ENCODE peak calls at places on chromosomes 5 and 9, in six cellular contexts. One of them, this sample, is unnamed.

GRCh38 chr9:125261501-125262216 is at the start of gene GAPVD1:
- DNase-seq in A549: peak
- DNase-seq in NB4: peak
- DNase-seq in GM12878: peak
- DNase-seq in K562: peak
- DNase-seq in HepG2: peak
- DNase-seq in this sample: peak

GRCh38 chr5:6544561-6544935 is 88.3 kb downstream of the NSUN2 start:
- DNase-seq in A549: no peak
- DNase-seq in NB4: no peak
- DNase-seq in GM12878: no peak
- DNase-seq in K562: no peak
- DNase-seq in HepG2: no peak
- DNase-seq in this sample: no peak

GRCh38 chr5:88438006-88438405 is 169.4 kb upstream of the TMEM161B start:
- DNase-seq in A549: peak
- DNase-seq in NB4: no peak
- DNase-seq in GM12878: no peak
- DNase-seq in K562: no peak
- DNase-seq in HepG2: no peak
- DNase-seq in this sample: no peak

GRCh38 chr9:73807956-73808355 is 656.3 kb downstream of the ANXA1 start:
- DNase-seq in A549: no peak
- DNase-seq in NB4: no peak
- DNase-seq in GM12878: no peak
- DNase-seq in K562: no peak
- DNase-seq in HepG2: no peak
- DNase-seq in this sample: no peak

GRCh38 chr5:159642379-159642778 is 273.9 kb upstream of the ADRA1B start:
- DNase-seq in A549: no peak
- DNase-seq in NB4: no peak
- DNase-seq in GM12878: no peak
- DNase-seq in K562: no peak
- DNase-seq in HepG2: no peak
- DNase-seq in this sample: no peak

GRCh38 chr5:166433679-166434078 is 1857.8 kb upstream of the WWC1 start:
- DNase-seq in A549: no peak
- DNase-seq in NB4: peak
- DNase-seq in GM12878: no peak
- DNase-seq in K562: no peak
- DNase-seq in HepG2: no peak
- DNase-seq in this sample: no peak

GRCh38 chr5:7927466-7928375 is 58.8 kb downstream of the MTRR start:
- DNase-seq in A549: peak
- DNase-seq in NB4: peak
- DNase-seq in GM12878: no peak
- DNase-seq in K562: peak
- DNase-seq in HepG2: peak
- DNase-seq in this sample: peak

GRCh38 chr9:35712762-35713400 is 19.1 kb downstream of the TLN1 start:
- DNase-seq in A549: no peak
- DNase-seq in NB4: no peak
- DNase-seq in GM12878: no peak
- DNase-seq in K562: no peak
- DNase-seq in HepG2: no peak
- DNase-seq in this sample: no peak

GRCh38 chr9:93295456-93296076 is 111.6 kb downstream of the WNK2 start:
- DNase-seq in A549: no peak
- DNase-seq in NB4: peak
- DNase-seq in GM12878: no peak
- DNase-seq in K562: no peak
- DNase-seq in HepG2: no peak
- DNase-seq in this sample: no peak

GRCh38 chr5:140295414-140295813 is 7.5 kb downstream of the PFDN1 start:
- DNase-seq in A549: peak
- DNase-seq in NB4: peak
- DNase-seq in GM12878: no peak
- DNase-seq in K562: peak
- DNase-seq in HepG2: peak
- DNase-seq in this sample: peak

GRCh38 chr9:99497641-99498040 is 275.6 kb downstream of the SEC61B start:
- DNase-seq in A549: no peak
- DNase-seq in NB4: no peak
- DNase-seq in GM12878: no peak
- DNase-seq in K562: no peak
- DNase-seq in HepG2: no peak
- DNase-seq in this sample: no peak

GRCh38 chr5:18329346-18329745 is 695.1 kb downstream of the TAF11L14 start:
- DNase-seq in A549: peak
- DNase-seq in NB4: no peak
- DNase-seq in GM12878: no peak
- DNase-seq in K562: no peak
- DNase-seq in HepG2: no peak
- DNase-seq in this sample: no peak

GRCh38 chr5:12745537-12745936 is 841.3 kb upstream of the CTNND2 start:
- DNase-seq in A549: no peak
- DNase-seq in NB4: no peak
- DNase-seq in GM12878: no peak
- DNase-seq in K562: no peak
- DNase-seq in HepG2: no peak
- DNase-seq in this sample: no peak

GRCh38 chr5:135565691-135566421 is 12.9 kb downstream of the CXCL14 start:
- DNase-seq in A549: peak
- DNase-seq in NB4: peak
- DNase-seq in GM12878: no peak
- DNase-seq in K562: peak
- DNase-seq in HepG2: peak
- DNase-seq in this sample: peak

GRCh38 chr9:135961811-135962695 is 880 bp upstream of the UBAC1 start:
- DNase-seq in A549: no peak
- DNase-seq in NB4: peak
- DNase-seq in GM12878: no peak
- DNase-seq in K562: peak
- DNase-seq in HepG2: no peak
- DNase-seq in this sample: no peak

GRCh38 chr5:57175586-57175985 is 1.7 kb downstream of the GPBP1 start:
- DNase-seq in A549: no peak
- DNase-seq in NB4: peak
- DNase-seq in GM12878: no peak
- DNase-seq in K562: peak
- DNase-seq in HepG2: no peak
- DNase-seq in this sample: peak

GRCh38 chr5:132436936-132437335 is 53.6 kb downstream of the IRF1 start:
- DNase-seq in A549: no peak
- DNase-seq in NB4: no peak
- DNase-seq in GM12878: no peak
- DNase-seq in K562: no peak
- DNase-seq in HepG2: no peak
- DNase-seq in this sample: no peak

GRCh38 chr5:158431369-158432029 is 572.6 kb upstream of the CLINT1 start:
- DNase-seq in A549: no peak
- DNase-seq in NB4: peak
- DNase-seq in GM12878: no peak
- DNase-seq in K562: no peak
- DNase-seq in HepG2: no peak
- DNase-seq in this sample: no peak

GRCh38 chr9:122329592-122329991 is 41.2 kb upstream of the PTGS1 start:
- DNase-seq in A549: no peak
- DNase-seq in NB4: no peak
- DNase-seq in GM12878: no peak
- DNase-seq in K562: no peak
- DNase-seq in HepG2: no peak
- DNase-seq in this sample: peak

GRCh38 chr5:177405805-177406204 is 3.6 kb downstream of the F12 start:
- DNase-seq in A549: no peak
- DNase-seq in NB4: peak
- DNase-seq in GM12878: no peak
- DNase-seq in K562: no peak
- DNase-seq in HepG2: no peak
- DNase-seq in this sample: no peak

GRCh38 chr5:54738118-54738972 is 220.8 kb downstream of the SNX18 start:
- DNase-seq in A549: no peak
- DNase-seq in NB4: no peak
- DNase-seq in GM12878: no peak
- DNase-seq in K562: peak
- DNase-seq in HepG2: no peak
- DNase-seq in this sample: peak

GRCh38 chr9:86575825-86576488 is 221.7 kb upstream of the TUT7 start:
- DNase-seq in A549: no peak
- DNase-seq in NB4: peak
- DNase-seq in GM12878: no peak
- DNase-seq in K562: no peak
- DNase-seq in HepG2: no peak
- DNase-seq in this sample: no peak

GRCh38 chr9:25990376-25990775 is 312.1 kb upstream of the TUSC1 start:
- DNase-seq in A549: no peak
- DNase-seq in NB4: peak
- DNase-seq in GM12878: no peak
- DNase-seq in K562: no peak
- DNase-seq in HepG2: no peak
- DNase-seq in this sample: no peak

GRCh38 chr5:133371371-133372155 is 240.8 kb downstream of the FSTL4 start:
- DNase-seq in A549: peak
- DNase-seq in NB4: no peak
- DNase-seq in GM12878: no peak
- DNase-seq in K562: no peak
- DNase-seq in HepG2: no peak
- DNase-seq in this sample: no peak

GRCh38 chr5:33299621-33300208 is 141.1 kb upstream of the TARS1 start:
- DNase-seq in A549: peak
- DNase-seq in NB4: peak
- DNase-seq in GM12878: peak
- DNase-seq in K562: no peak
- DNase-seq in HepG2: no peak
- DNase-seq in this sample: peak

DNA sequence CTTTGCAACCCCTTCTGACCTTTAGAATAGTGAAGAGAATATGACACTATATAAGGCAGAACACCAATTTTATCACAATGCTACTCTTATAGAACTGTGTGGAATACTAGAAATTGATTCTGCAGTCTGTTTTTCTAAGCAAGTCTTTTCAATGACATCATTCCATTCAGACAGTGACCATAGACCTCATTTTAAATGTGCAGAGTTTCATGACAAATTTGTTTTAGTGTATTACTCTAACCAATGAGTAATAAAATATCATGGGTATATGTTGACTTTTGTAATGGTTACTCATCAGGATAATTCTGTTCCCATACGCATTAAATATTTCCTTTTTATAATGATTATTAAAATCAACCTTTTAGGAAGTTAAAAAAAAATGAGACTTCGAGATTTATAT is 219.9 kb downstream of the COX7C start:
- DNase-seq in A549: no peak
- DNase-seq in NB4: no peak
- DNase-seq in GM12878: no peak
- DNase-seq in K562: no peak
- DNase-seq in HepG2: no peak
- DNase-seq in this sample: no peak
- TF ChIP-seq MYC in A549: no peak
- TF ChIP-seq MYC in NB4: no peak
- TF ChIP-seq MYC in GM12878: no peak
- TF ChIP-seq MYC in K562: no peak
- TF ChIP-seq MYC in HepG2: no peak
- TF ChIP-seq MYC in this sample: no peak

GRCh38 chr5:14577964-14578363 is 3.6 kb upstream of the OTULINL start:
- DNase-seq in A549: peak
- DNase-seq in NB4: no peak
- DNase-seq in GM12878: no peak
- DNase-seq in K562: peak
- DNase-seq in HepG2: no peak
- DNase-seq in this sample: no peak
- TF ChIP-seq MYC in A549: no peak
- TF ChIP-seq MYC in NB4: no peak
- TF ChIP-seq MYC in GM12878: no peak
- TF ChIP-seq MYC in K562: no peak
- TF ChIP-seq MYC in HepG2: no peak
- TF ChIP-seq MYC in this sample: no peak

GRCh38 chr9:27408523-27408922 is 111.6 kb upstream of the EQTN start:
- DNase-seq in A549: peak
- DNase-seq in NB4: no peak
- DNase-seq in GM12878: no peak
- DNase-seq in K562: no peak
- DNase-seq in HepG2: no peak
- DNase-seq in this sample: no peak

GRCh38 chr9:27412963-27413362 is 111.1 kb upstream of the IFNK start:
- DNase-seq in A549: no peak
- DNase-seq in NB4: no peak
- DNase-seq in GM12878: no peak
- DNase-seq in K562: no peak
- DNase-seq in HepG2: no peak
- DNase-seq in this sample: no peak

GRCh38 chr9:27412081-27412480 is 112.0 kb upstream of the IFNK start:
- DNase-seq in A549: no peak
- DNase-seq in NB4: no peak
- DNase-seq in GM12878: no peak
- DNase-seq in K562: no peak
- DNase-seq in HepG2: no peak
- DNase-seq in this sample: no peak

GRCh38 chr9:27407966-27408365 is 111.0 kb upstream of the EQTN start:
- DNase-seq in A549: peak
- DNase-seq in NB4: no peak
- DNase-seq in GM12878: no peak
- DNase-seq in K562: no peak
- DNase-seq in HepG2: no peak
- DNase-seq in this sample: peak

DNA sequence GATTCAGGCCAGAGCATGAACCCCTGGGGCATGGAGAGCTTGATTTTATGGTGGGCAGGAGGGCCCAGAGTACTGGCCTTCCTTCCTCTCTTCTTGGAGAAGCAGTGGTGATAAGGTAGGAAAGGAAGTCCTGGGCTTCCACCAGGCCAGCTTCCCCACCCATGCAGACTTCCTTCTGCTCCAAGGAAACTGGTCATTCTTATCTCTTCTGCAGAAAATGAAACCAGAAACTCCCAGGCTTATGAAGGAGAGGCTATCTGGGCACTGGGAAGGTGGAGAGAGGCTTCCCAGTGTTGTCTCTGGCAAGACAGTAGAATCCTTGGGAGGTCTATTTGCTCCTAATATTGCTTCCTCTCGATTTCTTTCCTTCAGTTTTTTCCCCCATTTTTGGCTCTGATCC is 110.5 kb upstream of the EQTN start:
- DNase-seq in A549: no peak
- DNase-seq in NB4: no peak
- DNase-seq in GM12878: no peak
- DNase-seq in K562: no peak
- DNase-seq in HepG2: no peak
- DNase-seq in this sample: no peak
- TF ChIP-seq MYC in A549: no peak
- TF ChIP-seq MYC in NB4: no peak
- TF ChIP-seq MYC in GM12878: no peak
- TF ChIP-seq MYC in K562: no peak
- TF ChIP-seq MYC in HepG2: no peak
- TF ChIP-seq MYC in this sample: no peak

DNA sequence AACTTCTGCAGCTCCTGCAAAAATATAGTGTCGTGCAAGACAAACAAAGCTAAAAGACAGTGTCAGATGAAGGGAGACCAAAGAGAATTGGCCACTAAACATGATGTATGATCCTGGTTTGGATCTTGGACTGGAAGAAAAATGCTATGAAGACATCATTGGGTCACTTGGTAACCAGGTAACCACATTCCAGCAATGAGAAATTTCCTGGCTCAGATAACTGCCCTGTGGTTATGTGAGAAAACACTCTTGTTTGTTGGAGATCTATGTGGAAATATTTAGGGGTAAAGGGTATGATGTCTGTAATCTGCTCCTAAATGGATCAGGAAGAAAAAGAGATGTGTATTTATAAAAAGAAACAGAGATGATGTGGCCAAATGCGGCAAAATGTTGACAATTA is 45.5 kb upstream of the ANKRD33B start:
- DNase-seq in A549: peak
- DNase-seq in NB4: no peak
- DNase-seq in GM12878: no peak
- DNase-seq in K562: no peak
- DNase-seq in HepG2: no peak
- DNase-seq in this sample: peak
- TF ChIP-seq MYC in A549: no peak
- TF ChIP-seq MYC in NB4: no peak
- TF ChIP-seq MYC in GM12878: no peak
- TF ChIP-seq MYC in K562: no peak
- TF ChIP-seq MYC in HepG2: no peak
- TF ChIP-seq MYC in this sample: no peak

This sample was measured in endothelial cell of umbilical vein.